ENCODE peak calls at places on chromosomes 5 and 9, in four cellular contexts. V, C, H and W are unnamed samples.
A peak's percentile ranks its signal among the peaks of the same experiment; 100 is the strongest.

GRCh38 chr5:41524174-41524573 is 13.8 kb upstream of the PLCXD3 start:
- DNase-seq in V (no peak), C (no peak), H (no peak), W (no peak)

GRCh38 chr9:124721109-124721850 is 49.8 kb downstream of the NR6A1 start:
- DNase-seq in V (no peak), C (peak; percentile 53), H (no peak), W (no peak)

GRCh38 chr5:149235841-149236240 is 35.8 kb upstream of the AFAP1L1 start:
- DNase-seq in H (no peak), C (no peak), V (no peak), W (no peak)

GRCh38 chr5:173780356-173781234 is 107.6 kb upstream of the CPEB4 start:
- DNase-seq in V (no peak), C (no peak), H (no peak), W (no peak)

GRCh38 chr9:135070198-135070951 is 17.1 kb upstream of the OLFM1 start:
- DNase-seq in H (no peak), V (peak; percentile 52), C (no peak), W (no peak)

GRCh38 chr5:73867344-73868335 is 241.6 kb downstream of the ARHGEF28 start:
- DNase-seq in H (no peak), V (no peak), C (peak; percentile 44), W (no peak)

GRCh38 chr9:97906236-97906831 is 16.0 kb downstream of the TRMO start:
- DNase-seq in H (no peak), V (no peak), C (peak; percentile 55), W (peak; percentile 43)

GRCh38 chr9:107190031-107190935 is 92.8 kb upstream of the RAD23B start:
- DNase-seq in V (no peak), H (no peak), C (peak; percentile 42), W (no peak)

GRCh38 chr5:33257807-33258491 is 182.8 kb upstream of the TARS1 start:
- DNase-seq in H (no peak), V (no peak), C (peak; percentile 68), W (no peak)

GRCh38 chr9:137798142-137798541 is 79.4 kb upstream of the CACNA1B start:
- DNase-seq in V (no peak), C (no peak), H (no peak), W (no peak)

GRCh38 chr5:154778534-154778933 is 23.4 kb downstream of the LARP1 start:
- DNase-seq in H (no peak), V (no peak), C (no peak), W (no peak)

GRCh38 chr9:129781991-129782390 is 21.0 kb upstream of the TOR1B start:
- DNase-seq in V (no peak), H (no peak), C (no peak), W (no peak)

GRCh38 chr5:137753227-137753985 is 757 bp downstream of the HNRNPA0 start:
- DNase-seq in C (peak; percentile 49), V (peak; percentile 63), H (peak; percentile 72), W (peak; percentile 46)

GRCh38 chr5:61679562-61679961 is 347.5 kb downstream of the ZSWIM6 start:
- DNase-seq in H (no peak), V (no peak), C (no peak), W (no peak)

GRCh38 chr9:108217601-108218190 is 638.1 kb downstream of the ACTL7B start:
- DNase-seq in H (no peak), V (no peak), C (no peak), W (no peak)

GRCh38 chr9:137195525-137196220 is 4.9 kb downstream of the TPRN start:
- DNase-seq in H (no peak), C (no peak), V (no peak), W (no peak)

GRCh38 chr5:38208782-38209378 is 49.5 kb upstream of the EGFLAM start:
- DNase-seq in V (peak; percentile 22), H (no peak), C (peak; percentile 60), W (peak; percentile 26)

GRCh38 chr9:128150594-128151342 is 1.5 kb downstream of the LCN2 start:
- DNase-seq in H (no peak), V (peak; percentile 56), C (no peak), W (peak; percentile 25)

GRCh38 chr5:113276493-113276892 is 158.3 kb downstream of the TSSK1B start:
- DNase-seq in C (no peak), V (no peak), H (no peak), W (no peak)

GRCh38 chr9:3205421-3206095 is 320.2 kb downstream of the RFX3 start:
- DNase-seq in H (no peak), C (no peak), V (no peak), W (no peak)

GRCh38 chr5:94791787-94792186 is 173.3 kb downstream of the SLF1 start:
- DNase-seq in H (no peak), V (no peak), C (no peak), W (no peak)

GRCh38 chr5:180525363-180525762 is 31.2 kb downstream of the CNOT6 start:
- DNase-seq in V (no peak), H (no peak), C (no peak), W (no peak)

GRCh38 chr5:154473581-154474266 is 4.3 kb downstream of the HAND1 start:
- DNase-seq in C (no peak), H (no peak), V (no peak), W (no peak)

GRCh38 chr5:96141749-96142148 is 180.1 kb upstream of the ELL2 start:
- DNase-seq in V (no peak), C (peak; percentile 14), H (no peak), W (no peak)

GRCh38 chr5:151619812-151620462 is 28.8 kb upstream of the FAT2 start:
- DNase-seq in V (no peak), H (no peak), C (no peak), W (no peak)

GRCh38 chr5:150514708-150515211 is 6.8 kb downstream of the NDST1 start:
- DNase-seq in H (no peak), C (no peak), V (no peak), W (no peak)

GRCh38 chr9:72477862-72478564 is 43.4 kb upstream of the TMC1 start:
- DNase-seq in C (peak; percentile 73), V (no peak), H (no peak), W (peak; percentile 21)

GRCh38 chr9:4334439-4334838 is 34.6 kb upstream of the GLIS3 start:
- DNase-seq in C (no peak), V (no peak), H (no peak), W (no peak)

GRCh38 chr9:94847486-94847885 is 121.0 kb downstream of the AOPEP start:
- DNase-seq in H (no peak), V (no peak), C (peak; percentile 77), W (no peak)

GRCh38 chr5:132821350-132821749 is 8.2 kb downstream of the SOWAHA start:
- DNase-seq in V (no peak), C (no peak), H (no peak), W (no peak)

GRCh38 chr5:55540024-55540423 is 5.3 kb upstream of the PLPP1 start:
- DNase-seq in H (no peak), C (no peak), V (no peak), W (no peak)

GRCh38 chr9:89549031-89549644 is 51.2 kb upstream of the SEMA4D start:
- DNase-seq in H (no peak), C (peak; percentile 91), V (peak; percentile 89), W (peak; percentile 90)

GRCh38 chr9:6645153-6646027 is at the start of gene GLDC:
- DNase-seq in V (peak; percentile 77), C (peak; percentile 33), H (peak; percentile 71), W (peak; percentile 46)

GRCh38 chr9:16824545-16825041 is 45.9 kb downstream of the BNC2 start:
- DNase-seq in V (no peak), C (no peak), H (no peak), W (no peak)

GRCh38 chr5:107241841-107242240 is 428.9 kb downstream of the EFNA5 start:
- DNase-seq in H (no peak), C (no peak), V (no peak), W (no peak)

GRCh38 chr5:17379188-17379951 is 118.7 kb upstream of the TAF11L2 start:
- DNase-seq in C (no peak), V (peak; percentile 55), H (no peak), W (no peak)

GRCh38 chr9:118554987-118555386 is 814.2 kb downstream of the BRINP1 start:
- DNase-seq in C (no peak), H (no peak), V (no peak), W (no peak)